ENCODE peak calls at places on chromosomes 3 and 15, in seven cellular contexts. Z is NB4, N is BJ, H is MM.1S, V is Peyer's patch, W is keratinocyte, R is cardiac fibroblast. X is an unnamed sample.
A peak's percentile ranks its signal among the peaks of the same experiment; 100 is the strongest.

GRCh38 chr15:52103217-52104207 is 9.1 kb downstream of the BCL2L10 start:
- DNase-seq in Z (peak; percentile 72), N (peak; percentile 78), H (no peak), V (peak; percentile 43), W (no peak), R (peak; percentile 93), X (no peak)

GRCh38 chr15:42267286-42267685 is 5.7 kb upstream of the GANC start:
- DNase-seq in Z (no peak), N (no peak), H (no peak), V (no peak), W (no peak), R (peak; percentile 26), X (no peak)

GRCh38 chr3:1616715-1617114 is 482.0 kb upstream of the CNTN4 start:
- DNase-seq in Z (no peak), N (no peak), H (no peak), V (no peak), W (no peak), R (no peak), X (no peak)

GRCh38 chr15:38660726-38661125 is 96.1 kb upstream of the RASGRP1 start:
- DNase-seq in Z (no peak), N (no peak), H (no peak), V (no peak), W (no peak), R (no peak), X (no peak)

GRCh38 chr3:39096775-39097174 is 10.7 kb downstream of the GORASP1 start:
- DNase-seq in Z (no peak), N (no peak), H (no peak), V (no peak), W (no peak), R (peak; percentile 42), X (no peak)

GRCh38 chr15:30791239-30791638 is 112.5 kb upstream of the FAN1 start:
- DNase-seq in Z (peak; percentile 39), N (no peak), H (no peak), V (no peak), W (no peak), R (no peak), X (peak; percentile 19)

GRCh38 chr15:40906947-40907802 is 12.9 kb downstream of the VPS18 start:
- DNase-seq in Z (no peak), N (no peak), H (no peak), V (peak; percentile 70), W (no peak), R (peak; percentile 53), X (peak; percentile 60)

GRCh38 chr3:1183320-1184048 is 90.7 kb downstream of the CNTN6 start:
- DNase-seq in Z (no peak), N (no peak), H (no peak), V (no peak), W (no peak), R (peak; percentile 45), X (no peak)

GRCh38 chr15:29736745-29737023 is 85.6 kb downstream of the TJP1 start:
- DNase-seq in Z (no peak), N (no peak), H (no peak), V (no peak), W (peak; percentile 21), R (peak; percentile 21), X (no peak)

GRCh38 chr3:24678441-24678865 is 183.8 kb upstream of the THRB start:
- DNase-seq in Z (peak; percentile 93), N (peak; percentile 66), H (no peak), V (no peak), W (peak; percentile 40), R (peak; percentile 87), X (peak; percentile 57)

GRCh38 chr3:27632431-27633223 is 89.5 kb downstream of the EOMES start:
- DNase-seq in Z (peak; percentile 78), N (no peak), H (peak; percentile 77), V (peak; percentile 25), W (no peak), R (peak; percentile 72), X (no peak)

GRCh38 chr3:14915636-14916222 is 31.7 kb upstream of the NR2C2 start:
- DNase-seq in Z (no peak), N (no peak), H (no peak), V (no peak), W (no peak), R (no peak), X (peak; percentile 64)

GRCh38 chr3:124845406-124845805 is 41.8 kb downstream of the ITGB5 start:
- DNase-seq in Z (no peak), N (peak; percentile 92), H (no peak), V (no peak), W (peak; percentile 65), R (peak; percentile 89), X (no peak)

GRCh38 chr3:78644847-78645246 is 1123.0 kb downstream of the ROBO1 start:
- DNase-seq in Z (no peak), N (no peak), H (peak; percentile 30), V (no peak), W (no peak), R (no peak), X (no peak)

GRCh38 chr3:29614954-29615353 is 334.1 kb downstream of the RBMS3 start:
- DNase-seq in Z (no peak), N (no peak), H (no peak), V (no peak), W (no peak), R (no peak), X (no peak)

GRCh38 chr3:33918357-33918756 is 119.9 kb downstream of the PDCD6IP start:
- DNase-seq in Z (no peak), N (no peak), H (no peak), V (no peak), W (no peak), R (no peak), X (peak; percentile 23)

GRCh38 chr3:122364508-122364907 is 18.5 kb downstream of the MIX23 start:
- DNase-seq in Z (no peak), N (no peak), H (no peak), V (no peak), W (no peak), R (no peak), X (no peak)

GRCh38 chr15:72758195-72758594 is 25.4 kb downstream of the ADPGK start:
- DNase-seq in Z (no peak), N (peak; percentile 65), H (no peak), V (no peak), W (peak; percentile 11), R (peak; percentile 93), X (no peak)

GRCh38 chr3:154040283-154040682 is 80.9 kb upstream of the ARHGEF26 start:
- DNase-seq in Z (peak; percentile 28), N (no peak), H (peak; percentile 65), V (no peak), W (peak; percentile 4), R (peak; percentile 48), X (no peak)

DNA sequence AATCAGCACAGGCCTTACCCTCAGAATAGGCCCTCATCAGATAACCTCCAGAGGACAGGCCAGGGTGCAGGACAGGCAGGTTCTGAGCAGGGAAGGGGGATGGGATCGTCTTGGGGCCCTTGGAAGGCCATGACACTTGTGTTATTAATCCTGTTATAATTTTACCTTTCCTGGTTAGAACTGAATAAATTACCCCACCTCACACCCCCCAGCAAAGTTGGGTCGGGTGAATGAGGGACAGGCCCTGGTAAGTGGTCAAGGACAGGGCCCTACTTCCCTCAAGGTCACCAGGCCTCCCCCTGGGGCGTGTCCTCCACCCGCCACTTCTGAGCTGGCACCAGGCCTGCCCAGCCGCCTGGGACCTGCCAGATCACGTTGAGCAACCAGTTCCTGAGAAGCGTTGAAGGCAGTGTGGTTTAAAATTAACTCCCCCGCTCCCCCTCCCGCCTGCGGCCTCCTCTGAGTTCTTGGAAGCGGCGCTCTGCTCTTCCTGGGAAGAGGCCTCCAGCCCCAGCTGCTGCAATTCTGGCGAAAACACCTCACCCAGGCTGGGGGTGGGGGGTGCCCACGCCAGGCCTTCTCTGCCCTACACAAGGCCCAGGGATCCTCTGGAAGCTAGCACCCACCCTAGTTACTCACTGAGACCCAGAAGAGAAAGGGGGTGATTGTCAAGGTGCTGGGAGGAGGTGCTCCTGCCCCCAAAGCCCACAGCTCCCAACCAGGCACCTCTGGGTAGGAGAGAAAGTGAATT is 10.6 kb downstream of the CISH start:
- DNase-seq in Z (peak; percentile 97), N (peak; percentile 92), H (no peak), V (peak; percentile 71), W (no peak), R (peak; percentile 99), X (peak; percentile 98)
- H3K4me3 ChIP-seq in Z (peak overlapping the region; percentile 13), N (no peak overlapping the region), H (no peak overlapping the region), V (no peak overlapping the region), W (no peak overlapping the region), R (peak overlapping the region; percentile 7), X (no peak overlapping the region)

DNA sequence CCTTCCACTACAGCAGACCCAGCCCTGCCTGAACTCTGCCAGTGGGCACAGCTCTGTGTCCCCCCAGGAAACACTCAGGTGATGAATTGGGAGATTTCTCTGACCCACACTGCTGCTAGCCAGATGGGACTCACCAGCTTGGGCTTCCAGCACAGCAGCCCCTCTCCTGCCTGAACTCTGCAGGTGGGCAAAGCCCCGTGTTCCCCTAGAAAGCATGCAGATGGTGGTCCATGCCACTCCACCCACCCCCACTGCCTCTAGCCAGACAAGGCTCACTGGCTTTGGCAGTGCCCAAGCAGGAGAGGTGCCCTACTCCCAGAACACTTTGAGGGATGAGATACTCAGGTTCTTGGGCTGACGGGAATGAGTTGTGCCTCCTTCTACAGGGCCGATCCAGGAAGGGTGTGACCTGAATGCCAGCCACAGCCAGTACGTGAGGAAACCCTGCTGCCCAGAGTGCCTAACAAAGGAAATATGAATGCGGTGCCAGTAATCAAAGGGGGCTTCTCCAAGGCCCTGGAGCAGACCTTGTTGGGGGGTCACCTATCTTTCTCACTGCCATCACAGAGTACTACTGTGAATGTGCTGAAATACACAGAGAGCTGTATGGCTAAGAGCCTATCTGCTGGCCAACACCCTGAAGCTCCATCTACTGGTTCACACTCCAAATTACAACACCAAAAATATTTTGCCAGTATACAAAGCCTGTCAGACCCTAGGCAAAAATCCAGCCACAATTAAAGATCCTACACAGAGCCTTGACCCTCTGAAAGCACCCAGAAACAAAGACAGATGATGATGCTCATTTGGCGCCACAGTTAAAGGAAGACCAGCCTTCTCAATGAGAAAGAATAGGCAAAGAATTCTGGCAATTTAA is 61.9 kb downstream of the BTLA start:
- DNase-seq in Z (peak; percentile 44), N (no peak), H (peak; percentile 69), V (no peak), W (no peak), R (peak; percentile 58), X (peak; percentile 9)
- TF ChIP-seq CTCF in Z (peak; percentile 27), N (peak; percentile 57), H (peak; percentile 72), V (no peak), W (peak; percentile 35), R (peak; percentile 61), X (peak; percentile 45)

DNA sequence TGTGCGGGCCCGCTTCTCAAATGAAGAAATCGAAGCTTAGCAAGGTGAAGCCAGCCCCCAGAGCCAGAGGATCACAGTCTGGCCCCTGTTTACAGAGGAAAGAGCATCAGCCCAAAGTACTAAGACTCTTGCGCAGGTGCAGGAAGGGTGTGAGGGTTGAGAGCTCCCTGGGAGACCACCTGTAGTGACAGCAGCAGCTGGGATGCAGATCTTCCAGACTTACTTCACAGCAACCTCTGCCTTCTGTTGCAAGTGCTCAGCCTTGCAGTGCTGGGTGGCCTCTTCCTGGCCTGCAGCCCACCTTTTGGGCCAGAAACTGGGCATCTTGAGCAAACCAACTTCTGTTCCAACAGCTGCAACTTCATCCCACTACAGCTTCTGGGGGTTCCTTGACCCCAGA is 19.7 kb downstream of the SPATA12 start:
- DNase-seq in Z (no peak), N (no peak), H (no peak), V (no peak), W (no peak), R (no peak), X (no peak)
- H3K4me3 ChIP-seq in Z (no peak overlapping the region), N (no peak overlapping the region), H (no peak overlapping the region), V (no peak overlapping the region), W (no peak overlapping the region), R (no peak overlapping the region), X (no peak overlapping the region)

DNA sequence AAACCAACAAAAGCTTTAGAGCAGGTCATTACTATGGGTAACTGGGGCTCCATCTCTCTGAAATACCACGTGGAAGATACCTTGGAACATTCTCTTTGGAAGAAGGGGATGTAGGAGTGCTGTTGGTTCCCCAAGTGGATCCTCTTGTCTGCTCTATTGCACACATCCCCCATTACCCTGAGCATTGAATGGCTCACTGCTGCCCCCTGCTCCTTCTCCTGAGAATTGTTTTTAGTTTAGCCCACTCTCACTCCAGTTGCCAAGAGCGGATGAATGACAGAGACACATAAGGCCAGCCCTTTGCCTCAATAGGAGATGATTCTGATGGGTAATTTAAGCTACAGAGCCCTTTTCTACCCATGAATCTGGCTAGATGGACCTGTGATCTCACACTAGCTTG is 135.6 kb upstream of the SUCLG2 start:
- DNase-seq in Z (peak; percentile 63), N (no peak), H (peak; percentile 41), V (peak; percentile 51), W (no peak), R (peak; percentile 55), X (peak; percentile 59)
- TF ChIP-seq CTCF in Z (peak; percentile 54), N (peak; percentile 71), H (peak; percentile 72), V (peak; percentile 35), W (peak; percentile 35), R (peak; percentile 79), X (peak; percentile 78)

X was measured in DND-41.